ENCODE peak calls at places on chromosomes 6 and 20, in ten cellular contexts. T is mucosa of gallbladder; F is tibial nerve; S is A172; A is amniotic epithelial cell; M is activated CD8-positive, alpha-beta memory T cell treated with anti-CD3 and anti-CD28 coated beads, Interleukin-2, amount 50 U/mL, for 48 hours; N is choroid plexus epithelial cell; Z is T-helper 2 cell; O is HCEC 1CT; W is NCI-H1436. Q is an unnamed sample.

GRCh38 chr20:6122111-6122872 is 538 bp downstream of the FERMT1 start:
- DNase-seq in T (peak; percentile 25), F (no peak), S (peak; percentile 14), A (peak; percentile 76), M (no peak), N (peak; percentile 54), Z (no peak), O (peak; percentile 51), W (no peak), Q (no peak)

GRCh38 chr6:129135421-129135820 is 252.5 kb downstream of the LAMA2 start:
- DNase-seq in T (no peak), F (no peak), S (no peak), A (no peak), M (no peak), N (no peak), Z (no peak), O (no peak), W (no peak), Q (no peak)

GRCh38 chr6:129638055-129639019 is 71.6 kb downstream of the ARHGAP18 start:
- DNase-seq in T (peak; percentile 27), F (no peak), S (no peak), A (peak; percentile 79), M (no peak), N (peak; percentile 93), Z (no peak), O (no peak), W (no peak), Q (peak; percentile 44)

GRCh38 chr6:105982761-105983600 is 103.2 kb upstream of the PRDM1 start:
- DNase-seq in T (no peak), F (no peak), S (no peak), A (no peak), M (no peak), N (no peak), Z (no peak), O (no peak), W (peak; percentile 79), Q (no peak)

GRCh38 chr20:10921491-10922010 is 247.8 kb upstream of the JAG1 start:
- DNase-seq in T (no peak), F (no peak), S (no peak), A (no peak), M (no peak), N (no peak), Z (no peak), O (no peak), W (no peak), Q (no peak)

GRCh38 chr6:169780571-169781091 is 29.2 kb downstream of the ERMARD start:
- DNase-seq in T (no peak), F (no peak), S (no peak), A (peak; percentile 37), M (no peak), N (peak; percentile 80), Z (no peak), O (peak; percentile 26), W (no peak), Q (no peak)

GRCh38 chr6:34235605-34236422 is 859 bp upstream of the HMGA1 start:
- DNase-seq in T (peak; percentile 53), F (peak; percentile 32), S (peak; percentile 63), A (peak; percentile 78), M (peak; percentile 82), N (peak; percentile 68), Z (peak; percentile 59), O (peak; percentile 84), W (peak; percentile 32), Q (peak; percentile 45)

GRCh38 chr6:63802606-63803206 is 167.1 kb downstream of the PHF3 start:
- DNase-seq in T (no peak), F (no peak), S (no peak), A (peak; percentile 33), M (no peak), N (peak; percentile 67), Z (no peak), O (peak; percentile 42), W (no peak), Q (no peak)

GRCh38 chr6:110139052-110139451 is 40.4 kb downstream of the WASF1 start:
- DNase-seq in T (no peak), F (no peak), S (no peak), A (no peak), M (no peak), N (no peak), Z (no peak), O (no peak), W (no peak), Q (no peak)

GRCh38 chr6:16380220-16380809 is 141.9 kb downstream of the GMPR start:
- DNase-seq in T (no peak), F (no peak), S (no peak), A (peak; percentile 15), M (no peak), N (no peak), Z (no peak), O (no peak), W (peak; percentile 29), Q (no peak)

GRCh38 chr6:34757687-34758274 is 476 bp downstream of the SNRPC start:
- DNase-seq in T (no peak), F (no peak), S (no peak), A (no peak), M (no peak), N (no peak), Z (no peak), O (no peak), W (no peak), Q (no peak)

GRCh38 chr6:157665172-157665571 is 157.9 kb upstream of the SNX9 start:
- DNase-seq in T (no peak), F (no peak), S (no peak), A (no peak), M (no peak), N (no peak), Z (no peak), O (no peak), W (no peak), Q (no peak)

GRCh38 chr6:97049254-97050004 is 124.9 kb downstream of the KLHL32 start:
- DNase-seq in T (no peak), F (no peak), S (no peak), A (peak; percentile 1), M (no peak), N (no peak), Z (no peak), O (no peak), W (no peak), Q (no peak)

GRCh38 chr20:38180781-38181180 is 15.7 kb upstream of the TGM2 start:
- DNase-seq in T (no peak), F (no peak), S (peak; percentile 58), A (no peak), M (no peak), N (no peak), Z (no peak), O (no peak), W (no peak), Q (peak; percentile 95)

GRCh38 chr6:127972815-127973214 is 72.0 kb upstream of the THEMIS start:
- DNase-seq in T (no peak), F (no peak), S (no peak), A (no peak), M (no peak), N (no peak), Z (no peak), O (no peak), W (no peak), Q (no peak)